ENCODE peak calls at places on chromosomes 1 and 21, in four cellular contexts. S is PC-9, R is PC-3, G is neural progenitor cell. N is an unnamed sample. For H3K79me2, the result is how much of the 10 kb centered on the place peaks cover.

GRCh38 chr1:109161836-109162606 is 48.1 kb downstream of the ELAPOR1 start:
- DNase-seq in G (no peak), R (peak), S (peak), N (no peak)

GRCh38 chr1:162649606-162650005 is 17.3 kb downstream of the DDR2 start:
- DNase-seq in G (peak), R (no peak), S (no peak), N (no peak)

GRCh38 chr1:44759077-44759476 is 16.3 kb upstream of the RPS8 start:
- DNase-seq in G (no peak), S (no peak), R (no peak), N (no peak)

GRCh38 chr1:11573293-11573692 is 80.9 kb downstream of the FBXO2 start:
- DNase-seq in G (no peak), R (no peak), S (no peak), N (no peak)

GRCh38 chr1:78044796-78045599 is 768 bp upstream of the GIPC2 start:
- DNase-seq in G (no peak), S (no peak), R (no peak), N (no peak)

GRCh38 chr1:34037109-34037508 is 127.9 kb downstream of the CSMD2 start:
- DNase-seq in R (no peak), S (no peak), G (peak), N (no peak)

GRCh38 chr1:198876371-198876871 is 237.6 kb downstream of the PTPRC start:
- DNase-seq in G (peak), R (no peak), S (no peak), N (no peak)

GRCh38 chr1:53285969-53286760 is 41.7 kb downstream of the LRP8 start:
- DNase-seq in R (no peak), G (no peak), S (no peak), N (no peak)

GRCh38 chr1:53148123-53148522 is 5.7 kb upstream of the SLC1A7 start:
- DNase-seq in R (peak), G (no peak), S (no peak), N (no peak)

GRCh38 chr1:235821361-235821981 is 45.2 kb downstream of the LYST start:
- DNase-seq in S (no peak), R (peak), G (no peak), N (no peak)

GRCh38 chr1:160046494-160047115 is 14.8 kb upstream of the PIGM start:
- DNase-seq in S (peak), R (peak), G (peak), N (peak)

GRCh38 chr1:103220503-103221095 is 112.3 kb upstream of the COL11A1 start:
- DNase-seq in G (no peak), S (no peak), R (no peak), N (no peak)

GRCh38 chr1:208084220-208084619 is 160.0 kb downstream of the PLXNA2 start:
- DNase-seq in R (no peak), S (no peak), G (no peak), N (no peak)

GRCh38 chr1:160219062-160219929 is 14.1 kb downstream of the PEA15 start:
- DNase-seq in S (peak), G (peak), R (peak), N (no peak)

GRCh38 chr1:53111073-53111556 is 31.3 kb downstream of the SLC1A7 start:
- DNase-seq in R (peak), G (no peak), S (peak), N (no peak)

GRCh38 chr1:197783510-197783948 is 8.2 kb upstream of the DENND1B start:
- DNase-seq in G (no peak), S (peak), R (peak), N (no peak)

GRCh38 chr21:44865561-44866280 is 7.8 kb downstream of the PTTG1IP start:
- DNase-seq in G (no peak), R (peak), S (no peak), N (no peak)

GRCh38 chr1:31244326-31244725 is 4.6 kb upstream of the NKAIN1 start:
- DNase-seq in G (no peak), S (no peak), R (no peak), N (no peak)

GRCh38 chr1:225476100-225476511 is 48.3 kb upstream of the LBR start:
- DNase-seq in S (no peak), G (no peak), R (no peak), N (no peak)

GRCh38 chr1:113747376-113747775 is 11.9 kb downstream of the PHTF1 start:
- DNase-seq in S (no peak), G (no peak), R (no peak), N (no peak)

GRCh38 chr1:10905841-10906655 is 106.4 kb upstream of the TARDBP start:
- DNase-seq in R (no peak), G (no peak), S (no peak), N (no peak)

GRCh38 chr21:41901099-41901498 is 22.0 kb upstream of the PRDM15 start:
- DNase-seq in S (no peak), R (no peak), G (no peak), N (no peak)

GRCh38 chr1:55472784-55473183 is 257.6 kb upstream of the USP24 start:
- DNase-seq in G (no peak), R (peak), S (peak), N (no peak)

GRCh38 chr21:43775795-43776430 is at the start of gene CSTB:
- DNase-seq in R (peak), G (peak), S (no peak), N (peak)

GRCh38 chr1:228366062-228366850 is 40.4 kb downstream of the TRIM11 start:
- DNase-seq in R (no peak), G (no peak), S (no peak), N (no peak)

GRCh38 chr1:6523566-6523965 is 30.7 kb downstream of the NOL9 start:
- DNase-seq in G (peak), R (peak), S (peak), N (peak)

GRCh38 chr21:36917487-36918158 is 48.8 kb downstream of the HLCS start:
- DNase-seq in G (peak), S (peak), R (peak), N (no peak)

GRCh38 chr1:34332996-34333395 is 156.3 kb downstream of the C1orf94 start:
- DNase-seq in S (no peak), R (no peak), G (no peak), N (no peak)

GRCh38 chr1:166479052-166479631 is 312.3 kb upstream of the FAM78B start:
- DNase-seq in R (peak), S (peak), G (peak), N (peak)

GRCh38 chr1:21511579-21512522 is 2.6 kb downstream of the ALPL start:
- DNase-seq in R (no peak), G (no peak), S (peak), N (no peak)

GRCh38 chr1:114083186-114083585 is 70.5 kb downstream of the SYT6 start:
- DNase-seq in R (peak), S (no peak), G (no peak), N (no peak)

GRCh38 chr1:43367904-43368645 is at the start of gene ELOVL1:
- DNase-seq in R (peak), S (peak), G (peak), N (peak)

GRCh38 chr1:222582099-222582774 is 7.5 kb downstream of the TAF1A start:
- DNase-seq in G (no peak), R (peak), S (no peak), N (no peak)

GRCh38 chr21:27244796-27245195 is 277.9 kb upstream of the ADAMTS5 start:
- DNase-seq in S (no peak), R (no peak), G (no peak), N (no peak)

GRCh38 chr1:180097319-180097605 is 57.4 kb upstream of the QSOX1 start:
- DNase-seq in S (no peak), R (no peak), G (no peak), N (no peak)

GRCh38 chr1:65764052-65764451 is 28.6 kb upstream of the PDE4B start:
- DNase-seq in S (no peak), R (peak), G (no peak), N (no peak)

GRCh38 chr1:109490029-109490933 is 3.6 kb upstream of the CYB561D1 start:
- DNase-seq in G (peak), R (peak), S (peak), N (peak)

GRCh38 chr1:233518344-233518743 is 95.6 kb upstream of the KCNK1 start:
- DNase-seq in S (peak), G (peak), R (peak), N (peak)

DNA sequence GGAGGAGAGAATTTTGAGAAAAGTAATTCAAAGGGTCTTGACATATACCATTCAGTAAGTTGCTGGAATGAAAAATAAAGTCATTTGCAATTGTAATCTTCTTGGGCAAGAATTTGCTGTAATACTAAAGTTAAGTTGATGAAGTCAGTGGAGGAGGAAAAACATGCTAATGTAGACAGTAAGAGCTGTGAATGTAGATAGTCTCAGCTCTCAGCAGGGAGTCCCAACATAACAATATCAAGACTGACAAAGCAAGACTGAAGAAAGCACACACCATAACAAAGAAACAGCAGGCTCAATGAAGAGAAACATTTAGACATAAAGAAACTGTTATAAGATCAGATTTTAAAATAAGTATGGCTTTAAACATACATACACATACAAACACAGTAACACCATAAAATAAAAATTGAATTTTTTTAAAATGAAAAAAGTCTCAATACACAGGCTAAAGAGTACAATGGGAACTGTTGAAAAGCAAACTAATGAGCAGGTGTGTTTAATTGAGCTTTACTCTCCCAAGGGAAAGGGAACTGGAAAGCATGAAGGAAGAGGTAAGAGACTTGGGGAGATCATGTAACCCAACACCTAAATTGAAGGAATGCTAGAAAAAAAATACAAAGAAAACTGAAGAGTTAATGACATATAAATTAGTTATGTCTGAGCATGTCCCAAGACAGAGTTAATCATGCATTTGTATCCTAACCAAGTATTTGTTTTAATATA is 336.3 kb upstream of the NCAM2 start:
- DNase-seq in R (no peak), S (no peak), G (peak), N (no peak)
- H3K4me2 ChIP-seq in R (no peak), S (no peak), G (peak), N (no peak)

DNA sequence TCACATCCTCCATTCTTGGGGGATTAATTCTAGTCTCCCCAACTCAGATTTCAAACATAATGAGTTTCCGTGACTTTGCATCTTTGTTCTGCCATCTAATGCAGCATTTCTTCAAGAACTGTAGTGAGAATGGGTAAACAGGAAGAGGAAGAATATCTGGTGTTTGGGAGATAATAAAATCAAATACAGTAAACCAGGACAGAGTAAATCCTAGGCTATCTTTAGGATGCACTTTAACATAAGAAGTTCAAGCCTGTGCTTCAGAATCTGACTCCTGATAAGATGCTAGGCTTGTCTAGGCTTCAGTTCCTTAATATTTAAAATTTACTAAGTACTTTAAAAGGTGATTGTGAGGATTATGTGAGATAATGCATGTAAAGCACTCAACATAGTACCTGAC is 27.9 kb downstream of the PATJ start:
- DNase-seq in G (no peak), S (no peak), R (no peak), N (no peak)
- H3K79me2 ChIP-seq in G (under half), S (under half), R (under half), N (under half)

DNA sequence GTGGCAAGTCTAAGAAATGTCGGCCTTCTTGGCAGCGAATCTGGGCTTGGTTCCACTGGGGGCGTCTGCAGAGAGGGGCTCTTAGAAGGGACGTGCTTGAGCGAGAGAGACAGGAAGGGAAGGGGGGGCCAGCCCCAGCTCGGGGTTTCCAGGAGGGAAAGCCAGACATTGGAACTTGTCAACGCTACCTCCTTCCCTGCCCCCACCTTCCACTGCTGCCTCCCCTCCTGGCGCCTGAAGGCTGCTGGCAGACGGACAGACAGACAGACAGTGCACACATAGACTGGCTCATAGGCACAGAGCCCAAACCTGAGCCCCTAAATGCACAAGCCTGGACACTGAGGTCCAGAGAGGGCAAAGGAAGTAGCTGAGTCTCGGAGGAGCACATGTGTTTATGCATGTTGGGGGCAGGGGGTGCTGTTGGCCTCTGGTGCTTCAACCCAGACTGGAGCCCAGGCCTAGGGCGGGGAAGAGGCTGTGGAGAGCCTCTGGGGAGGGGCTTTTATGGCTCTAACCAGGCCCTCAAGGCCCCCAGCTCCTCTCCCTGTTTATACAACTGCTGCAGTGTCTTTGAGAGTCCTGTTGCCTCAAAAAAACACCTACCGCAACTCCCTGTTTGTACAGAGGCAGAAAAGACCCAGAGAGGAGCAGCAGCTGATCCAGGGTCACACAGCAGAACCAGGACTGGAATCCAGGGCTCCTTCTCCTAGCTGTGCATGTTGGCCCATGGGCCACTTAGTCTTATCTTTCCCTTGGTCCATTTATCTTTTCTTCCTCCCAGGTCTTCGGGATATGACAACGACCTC is 33.1 kb upstream of the WASF2 start:
- DNase-seq in G (peak), S (no peak), R (peak), N (peak)
- TF ChIP-seq CTCF in G (peak), S (no peak), R (peak), N (peak)

DNA sequence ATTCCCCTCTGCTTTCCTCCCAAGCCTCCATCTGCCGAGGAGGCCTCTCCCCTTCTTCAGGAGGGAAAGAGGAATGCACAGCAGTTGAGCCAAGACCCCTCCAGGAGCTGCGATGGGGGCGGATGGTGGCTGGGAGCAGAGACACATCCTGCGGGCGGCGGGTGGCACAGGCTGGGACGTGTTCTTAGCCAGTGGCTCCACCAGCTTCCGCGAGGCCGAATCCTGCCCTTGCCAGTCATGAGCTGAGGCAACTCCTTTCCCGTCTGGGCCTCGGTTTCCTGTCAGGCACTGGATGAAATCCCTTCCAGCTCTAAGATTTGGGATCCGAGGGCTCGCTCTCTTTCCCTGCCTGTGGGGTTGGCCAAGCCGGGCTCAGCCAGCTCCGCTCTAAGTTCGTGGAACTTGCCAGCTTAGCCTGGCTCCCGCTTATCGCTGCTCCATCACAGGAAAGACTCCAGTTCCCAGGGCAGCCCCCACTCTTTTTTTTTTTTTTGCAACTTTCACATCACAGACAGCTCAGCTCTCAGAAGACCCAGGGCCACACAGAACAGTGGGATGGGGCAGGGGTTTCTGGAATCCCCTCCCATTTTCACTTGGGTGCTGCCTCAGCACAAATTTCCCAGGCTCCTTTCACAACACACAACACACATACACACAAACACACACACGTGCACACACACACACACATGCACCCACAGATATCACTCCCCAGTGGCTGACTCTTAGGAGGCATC is 504 bp downstream of the MYOM3 start:
- DNase-seq in S (no peak), R (no peak), G (no peak), N (no peak)
- H3K4me2 ChIP-seq in S (no peak), R (no peak), G (no peak), N (no peak)

GRCh38 chr1:116559304-116559761 is 11.5 kb downstream of the CD58 start:
- DNase-seq in G (no peak), R (no peak), S (no peak), N (no peak)
- H3K79me2 ChIP-seq in G (under half), R (half or more), S (half or more), N (under half)

DNA sequence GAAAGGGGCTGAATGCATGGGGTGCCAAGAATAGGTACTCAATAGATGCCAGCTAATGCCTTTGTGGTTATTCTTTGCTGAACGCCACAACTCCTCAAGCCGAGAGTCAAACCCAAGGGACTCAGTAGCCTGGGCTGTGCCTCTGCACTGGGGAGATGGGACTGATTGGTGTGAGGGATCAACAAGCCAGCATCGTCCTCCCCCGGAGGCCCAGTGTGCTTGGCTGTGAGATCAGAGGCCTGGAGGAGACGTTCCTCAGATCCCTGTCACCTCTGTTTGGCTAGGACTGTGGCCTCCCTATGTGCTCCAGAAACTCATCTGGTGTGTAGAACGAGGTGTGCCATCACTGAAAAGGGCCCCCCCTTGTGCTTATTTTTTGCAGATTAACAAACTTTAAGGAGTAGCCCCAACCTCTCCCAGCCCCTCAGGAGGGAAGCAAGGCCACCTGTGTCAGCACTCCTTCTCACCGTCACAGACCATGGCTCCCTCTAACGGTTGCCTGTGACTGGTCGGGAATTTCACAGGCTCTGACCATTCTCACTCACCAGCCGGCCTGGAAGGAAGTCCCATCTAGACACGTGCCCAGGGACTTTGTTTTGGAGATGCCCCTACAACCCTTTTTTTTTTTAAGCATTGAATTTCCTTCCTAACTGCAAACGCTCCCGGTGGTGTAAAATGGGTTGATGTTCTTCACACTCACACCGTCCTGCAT is 194.0 kb upstream of the VAMP3 start:
- DNase-seq in S (no peak), G (peak), R (peak), N (no peak)
- TF ChIP-seq CTCF in S (no peak), G (peak), R (peak), N (no peak)

DNA sequence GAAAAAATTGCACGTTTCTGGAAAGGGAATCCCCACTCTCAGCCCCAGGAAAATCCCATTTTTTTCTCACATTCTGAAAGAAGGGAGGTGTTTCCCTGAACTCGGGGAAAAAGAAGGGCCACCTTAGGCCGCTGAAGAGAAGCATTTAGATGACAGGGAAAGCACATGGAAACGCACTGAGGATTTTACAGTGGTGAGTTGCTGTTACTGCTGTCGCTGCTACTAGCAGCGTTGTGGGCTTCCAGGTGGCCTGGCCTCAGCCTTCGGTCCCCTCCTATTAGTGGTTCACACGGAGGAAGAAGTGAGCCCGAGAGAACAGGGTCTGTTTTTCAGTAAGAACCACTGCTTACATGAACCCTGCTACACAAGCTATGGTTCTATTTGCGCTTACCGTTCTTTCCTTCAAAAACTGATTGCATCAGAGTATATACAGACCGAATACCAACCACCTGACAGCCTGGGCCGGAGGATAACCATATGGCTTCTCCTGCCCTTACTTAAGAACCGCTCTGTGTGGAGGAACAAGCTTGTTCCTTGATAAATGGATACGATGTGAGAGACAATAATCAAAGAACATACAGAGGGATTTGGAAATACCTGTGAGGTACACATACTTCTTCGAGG is 986 bp upstream of the KCNT2 start:
- DNase-seq in R (no peak), S (no peak), G (peak), N (no peak)
- H3K4me2 ChIP-seq in R (no peak), S (no peak), G (peak), N (no peak)